ENCODE peak calls at places on chromosomes 13 and 19, in six cellular contexts. A, F, K, G, D and W are unnamed samples.

GRCh38 chr13:49086711-49087110 is 111.0 kb downstream of the FNDC3A start:
- DNase-seq in A (peak), F (peak), K (no peak), G (no peak), D (no peak), W (peak)

GRCh38 chr13:80363890-80364503 is 23.1 kb upstream of the SPRY2 start:
- DNase-seq in A (peak), F (peak), K (no peak), G (no peak), D (no peak), W (peak)

GRCh38 chr19:7450243-7451223 is 38.3 kb downstream of the PEX11G start:
- DNase-seq in A (peak), F (peak), K (peak), G (no peak), D (no peak), W (peak)

GRCh38 chr19:14650161-14650560 is 24.5 kb downstream of the ADGRE3 start:
- DNase-seq in A (no peak), F (no peak), K (no peak), G (no peak), D (no peak), W (no peak)

GRCh38 chr19:14686411-14686810 is 3.4 kb upstream of the ZNF333 start:
- DNase-seq in A (peak), F (peak), K (no peak), G (no peak), D (no peak), W (peak)

GRCh38 chr19:48844472-48844871 is 8.2 kb upstream of the HSD17B14 start:
- DNase-seq in A (peak), F (peak), K (no peak), G (no peak), D (no peak), W (peak)

GRCh38 chr13:30375436-30375835 is 46.9 kb upstream of the UBE2L5 start:
- DNase-seq in A (no peak), F (no peak), K (no peak), G (no peak), D (no peak), W (no peak)

GRCh38 chr13:21550918-21551317 is 53.1 kb downstream of the MICU2 start:
- DNase-seq in A (no peak), F (no peak), K (no peak), G (no peak), D (no peak), W (no peak)

GRCh38 chr19:28794301-28794700 is 418.6 kb downstream of the UQCRFS1 start:
- DNase-seq in A (no peak), F (no peak), K (no peak), G (no peak), D (no peak), W (no peak)

GRCh38 chr19:41925208-41926003 is 2.8 kb downstream of the ERFL start:
- DNase-seq in A (no peak), F (no peak), K (no peak), G (no peak), D (no peak), W (no peak)

GRCh38 chr13:45623516-45624090 is 8.1 kb upstream of the ERICH6B start:
- DNase-seq in A (peak), F (peak), K (no peak), G (no peak), D (no peak), W (peak)

GRCh38 chr19:6087074-6087506 is 23.2 kb downstream of the RFX2 start:
- DNase-seq in A (no peak), F (no peak), K (no peak), G (no peak), D (peak), W (no peak)

GRCh38 chr19:18666304-18666703 is 17.2 kb upstream of the CRTC1 start:
- DNase-seq in A (no peak), F (no peak), K (no peak), G (no peak), D (no peak), W (no peak)

DNA sequence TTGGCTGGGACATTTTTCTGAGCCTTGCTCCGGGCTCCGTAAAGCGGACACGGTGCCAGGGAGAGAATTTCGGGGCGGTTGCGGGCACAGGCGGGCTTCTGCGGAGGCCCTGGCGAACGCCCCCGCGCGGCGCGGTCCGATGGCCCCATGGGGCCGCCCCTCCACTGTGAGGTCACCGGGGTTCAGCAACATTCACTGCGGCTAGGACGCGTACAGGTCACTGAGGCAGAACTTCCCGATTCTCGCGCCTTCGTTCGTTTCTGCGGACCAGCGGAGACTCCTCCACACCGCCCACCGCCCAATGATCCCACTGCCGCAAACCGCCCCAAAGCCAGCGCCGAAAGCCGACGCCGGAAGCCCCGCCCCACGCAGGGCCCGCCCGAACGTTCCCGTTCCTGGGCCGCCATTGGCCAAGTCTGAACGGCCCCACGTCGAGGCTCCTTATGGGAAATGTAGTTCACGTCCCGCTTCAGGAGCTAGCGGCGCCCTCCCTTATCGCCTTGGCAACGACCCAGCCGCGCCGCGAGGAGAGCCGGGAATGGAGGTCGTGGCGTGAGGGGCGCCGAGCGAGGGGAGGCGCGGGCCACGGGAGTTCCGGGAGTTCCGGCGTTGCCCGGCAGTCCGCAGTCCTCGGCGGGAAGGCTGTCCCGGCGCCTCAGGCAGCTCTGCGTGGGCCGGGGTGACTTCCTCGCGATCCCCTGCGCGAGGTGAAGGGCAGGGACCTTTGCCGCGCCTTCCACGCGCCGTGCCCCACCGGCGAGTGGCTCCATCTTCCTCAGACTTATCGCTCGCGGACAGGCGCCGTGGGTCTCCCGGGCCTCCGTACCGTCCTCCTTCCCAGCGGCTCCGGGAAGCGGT is at the start of gene ZNF584:
- DNase-seq in A (peak), F (peak), K (peak), G (peak), D (peak), W (peak)
- TF ChIP-seq CTCF in A (peak), F (no peak), K (peak), G (peak), D (no peak), W (peak)

GRCh38 chr13:35848316-35848715 is 282.9 kb downstream of the DCLK1 start:
- DNase-seq in A (no peak), F (no peak), K (no peak), G (no peak), D (no peak), W (no peak)

GRCh38 chr13:35850569-35850968 is 280.6 kb downstream of the DCLK1 start:
- DNase-seq in A (no peak), F (no peak), K (no peak), G (no peak), D (no peak), W (no peak)

GRCh38 chr13:35848868-35849644 is 282.1 kb downstream of the DCLK1 start:
- DNase-seq in A (no peak), F (no peak), K (no peak), G (no peak), D (no peak), W (no peak)

GRCh38 chr13:35854286-35854685 is 276.9 kb downstream of the DCLK1 start:
- DNase-seq in A (no peak), F (no peak), K (no peak), G (no peak), D (no peak), W (no peak)

GRCh38 chr13:35851238-35851814 is 279.9 kb downstream of the DCLK1 start:
- DNase-seq in A (no peak), F (no peak), K (no peak), G (no peak), D (no peak), W (no peak)
- H3K4me3 ChIP-seq in A (no peak), F (no peak), K (no peak), G (no peak), D (no peak), W (no peak)

GRCh38 chr13:51223284-51224270 is 1.4 kb downstream of the FAM124A start:
- DNase-seq in A (no peak), F (no peak), K (no peak), G (no peak), D (no peak), W (no peak)

GRCh38 chr13:51222510-51223283 is 499 bp downstream of the FAM124A start:
- DNase-seq in A (no peak), F (no peak), K (no peak), G (no peak), D (no peak), W (no peak)

GRCh38 chr13:51220706-51221105 is 1.5 kb upstream of the FAM124A start:
- DNase-seq in A (no peak), F (no peak), K (no peak), G (no peak), D (no peak), W (no peak)

GRCh38 chr13:51221108-51221507 is 1.1 kb upstream of the FAM124A start:
- DNase-seq in A (no peak), F (no peak), K (no peak), G (no peak), D (no peak), W (no peak)

DNA sequence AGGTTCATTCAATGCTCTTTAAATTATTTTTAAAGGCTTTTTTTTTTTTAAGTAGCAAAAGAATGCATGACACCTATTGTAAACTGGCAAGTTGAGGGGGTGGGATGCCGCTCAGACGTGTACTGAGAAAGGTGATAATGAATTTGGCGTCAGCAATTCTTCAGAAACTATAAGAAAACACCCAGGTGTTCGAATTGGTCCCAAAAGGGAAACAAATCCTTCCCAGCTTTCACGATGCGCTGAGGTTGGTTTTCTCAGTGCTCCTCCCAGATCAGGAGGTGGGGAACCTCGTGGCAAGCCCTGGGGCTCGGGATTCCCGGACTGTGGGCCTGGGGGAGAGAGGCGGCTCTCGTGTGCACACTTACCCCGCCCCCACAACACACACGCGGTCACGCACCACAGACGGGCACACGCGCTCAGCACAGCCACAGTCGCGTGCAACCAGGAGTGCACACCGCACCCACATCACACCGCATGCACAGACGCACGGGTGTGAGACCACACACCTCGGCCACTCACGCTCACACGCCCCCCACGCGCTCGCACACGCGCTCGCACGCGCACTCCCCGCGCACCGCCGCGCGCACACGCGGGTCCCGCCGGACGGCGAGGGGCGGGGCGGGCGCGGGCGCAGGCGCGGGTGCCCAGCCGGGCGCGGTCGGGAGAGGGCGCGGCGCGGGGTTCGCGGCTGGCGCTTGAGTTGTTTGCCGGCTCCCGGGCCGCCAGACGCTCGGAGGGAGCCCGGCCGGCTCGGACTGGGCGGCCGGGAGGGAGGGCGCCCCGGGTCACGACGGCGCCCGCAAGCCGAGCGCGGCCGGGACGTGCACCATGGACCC is at the start of gene FAM124A:
- DNase-seq in A (peak), F (peak), K (no peak), G (no peak), D (peak), W (no peak)
- TF ChIP-seq CTCF in A (no peak), F (no peak), K (no peak), G (peak), D (no peak), W (peak)

DNA sequence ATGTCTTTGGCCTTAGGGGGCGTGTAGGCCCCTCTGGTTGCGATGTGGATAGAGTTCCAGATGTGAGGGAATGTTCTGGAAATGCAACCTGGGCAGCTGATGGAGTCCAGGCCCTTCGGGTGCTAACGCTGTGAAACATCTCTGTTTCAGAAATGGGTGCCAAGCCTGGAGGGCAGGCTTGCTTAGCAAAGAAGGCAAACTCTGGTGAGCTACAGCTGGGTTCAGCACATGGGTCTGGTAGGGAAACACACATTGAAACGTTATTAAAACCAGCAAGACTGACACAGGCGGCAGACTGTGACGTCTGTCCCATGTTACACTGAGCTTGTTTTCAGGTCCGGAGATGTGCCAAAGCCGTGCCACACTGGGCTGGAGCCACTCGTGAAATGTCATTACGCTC is 8.6 kb upstream of the CDC16 start:
- DNase-seq in A (no peak), F (no peak), K (no peak), G (no peak), D (no peak), W (no peak)
- H3K4me3 ChIP-seq in A (no peak), F (no peak), K (no peak), G (no peak), D (no peak), W (no peak)

GRCh38 chr19:10113964-10114650 is 2.6 kb downstream of the P2RY11 start:
- DNase-seq in A (no peak), F (no peak), K (no peak), G (no peak), D (no peak), W (no peak)
- TF ChIP-seq CTCF in A (no peak), F (no peak), K (no peak), G (no peak), D (no peak), W (no peak)

GRCh38 chr19:51460164-51460992 is 2.1 kb upstream of the SIGLEC8 start:
- DNase-seq in A (peak), F (peak), K (no peak), G (no peak), D (no peak), W (no peak)
- H3K4me3 ChIP-seq in A (no peak), F (peak), K (no peak), G (no peak), D (peak), W (no peak)

GRCh38 chr13:94557836-94558235 is 38.1 kb downstream of the TGDS start:
- DNase-seq in A (no peak), F (no peak), K (no peak), G (no peak), D (no peak), W (no peak)
- TF ChIP-seq CTCF in A (no peak), F (no peak), K (no peak), G (no peak), D (no peak), W (no peak)

DNA sequence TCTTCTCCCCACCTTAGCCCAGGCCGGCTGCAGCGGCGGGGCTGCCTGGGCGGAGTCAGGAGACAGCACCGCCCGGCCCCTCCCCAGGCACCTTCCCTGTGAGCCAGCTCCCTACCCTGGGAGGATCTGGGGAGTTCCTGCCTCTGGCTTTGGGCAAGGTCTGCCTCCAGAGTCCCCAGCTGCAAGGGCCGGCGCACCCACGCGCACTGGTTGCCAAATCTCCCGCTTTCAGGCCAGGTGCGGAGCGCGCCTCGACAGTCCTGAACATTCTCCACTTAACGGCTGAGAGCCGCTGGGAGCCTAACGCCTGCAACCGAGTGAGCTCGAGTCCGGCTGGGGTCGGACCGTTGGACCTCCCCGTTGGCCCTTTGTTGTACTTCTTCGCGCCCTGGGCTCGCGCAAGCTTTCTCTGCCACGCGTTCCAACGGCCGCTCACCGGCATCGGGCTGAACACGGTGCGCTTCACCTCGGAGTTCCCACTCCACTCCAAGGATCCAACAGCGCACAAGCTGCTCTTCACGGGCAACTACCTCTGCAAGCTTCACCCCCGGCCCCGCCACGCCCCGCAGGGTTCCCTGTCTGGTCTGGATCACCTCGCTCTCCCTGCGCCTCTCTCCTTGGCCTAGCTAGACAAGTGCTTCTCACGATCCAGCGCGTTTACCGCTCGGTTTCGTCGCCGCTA is 21.7 kb upstream of the ZNF30 start:
- DNase-seq in A (no peak), F (no peak), K (no peak), G (no peak), D (no peak), W (no peak)
- H3K4me3 ChIP-seq in A (no peak), F (no peak), K (no peak), G (no peak), D (no peak), W (no peak)

GRCh38 chr19:3852614-3853254 is 16.1 kb downstream of the ZFR2 start:
- DNase-seq in A (peak), F (peak), K (peak), G (peak), D (no peak), W (peak)
- TF ChIP-seq CTCF in A (peak), F (peak), K (peak), G (peak), D (peak), W (peak)